ENCODE peak calls at places on chromosomes 5 and 9, in six cellular contexts. Z is NCI-H748 treated with DMSO at 0.1 percent for 48 hours; U is GM23248; K is effector memory CD4-positive, alpha-beta T cell; V is GM12891; L is left ventricle myocardium inferior. T is an unnamed sample.

GRCh38 chr5:139473565-139473964 is 2.8 kb downstream of the SMIM33 start:
- DNase-seq in V (no peak), L (no peak), U (peak; percentile 58), K (no peak), Z (no peak), T (no peak)

GRCh38 chr5:170289749-170290148 is 7.8 kb downstream of the LCP2 start:
- DNase-seq in V (no peak), K (no peak), Z (no peak), U (no peak), L (peak; percentile 63), T (no peak)

GRCh38 chr5:88140396-88140862 is 128.2 kb downstream of the TMEM161B start:
- DNase-seq in U (no peak), Z (no peak), K (no peak), V (no peak), L (no peak), T (no peak)

GRCh38 chr5:179914032-179914755 is 6.5 kb upstream of the TBC1D9B start:
- DNase-seq in K (no peak), Z (no peak), U (peak; percentile 81), V (no peak), L (no peak), T (no peak)

GRCh38 chr9:83457005-83457404 is 81.2 kb downstream of the FRMD3 start:
- DNase-seq in U (no peak), K (no peak), V (no peak), Z (no peak), L (no peak), T (no peak)

GRCh38 chr5:132839426-132840301 is 9.2 kb upstream of the SHROOM1 start:
- DNase-seq in Z (no peak), K (no peak), V (no peak), L (no peak), U (peak; percentile 77), T (no peak)

GRCh38 chr5:112643339-112643971 is 94.2 kb upstream of the APC start:
- DNase-seq in K (no peak), Z (no peak), L (no peak), V (no peak), U (no peak), T (no peak)

GRCh38 chr5:157918811-157919742 is 60.1 kb upstream of the CLINT1 start:
- DNase-seq in U (peak; percentile 14), V (no peak), Z (peak; percentile 49), L (no peak), K (no peak), T (no peak)

GRCh38 chr9:99721898-99722297 is 99.8 kb upstream of the NR4A3 start:
- DNase-seq in Z (no peak), V (no peak), U (no peak), K (no peak), L (no peak), T (no peak)

GRCh38 chr5:61687371-61687770 is 355.3 kb downstream of the ZSWIM6 start:
- DNase-seq in V (no peak), K (no peak), Z (no peak), L (no peak), U (no peak), T (no peak)

GRCh38 chr9:20208156-20208555 is 414.1 kb downstream of the MLLT3 start:
- DNase-seq in V (no peak), Z (no peak), K (no peak), L (no peak), U (no peak), T (no peak)

GRCh38 chr9:27460225-27461023 is 63.7 kb upstream of the IFNK start:
- DNase-seq in U (peak; percentile 34), K (no peak), L (no peak), V (peak; percentile 30), Z (no peak), T (no peak)

GRCh38 chr9:31467086-31467485 is 917.4 kb upstream of the ACO1 start:
- DNase-seq in V (no peak), K (no peak), Z (no peak), L (no peak), U (no peak), T (no peak)

GRCh38 chr9:114033397-114034103 is 44.5 kb downstream of the AMBP start:
- DNase-seq in U (no peak), Z (no peak), K (no peak), L (no peak), V (peak; percentile 42), T (peak; percentile 84)

GRCh38 chr5:5979761-5980570 is 398.4 kb downstream of the MED10 start:
- DNase-seq in L (no peak), U (no peak), V (no peak), K (no peak), Z (no peak), T (no peak)

GRCh38 chr9:69549310-69550202 is 122.6 kb downstream of the APBA1 start:
- DNase-seq in Z (peak; percentile 11), L (no peak), V (peak; percentile 19), U (peak; percentile 69), K (peak; percentile 6), T (no peak)

GRCh38 chr9:16436545-16436944 is 433.9 kb downstream of the BNC2 start:
- DNase-seq in Z (no peak), U (no peak), L (no peak), K (no peak), V (no peak), T (no peak)

GRCh38 chr5:72584466-72584865 is 77.3 kb upstream of the ZNF366 start:
- DNase-seq in V (no peak), U (peak; percentile 64), K (no peak), L (no peak), Z (no peak), T (no peak)

GRCh38 chr5:146731909-146732659 is 146.5 kb downstream of the PPP2R2B start:
- DNase-seq in Z (no peak), K (no peak), V (no peak), L (no peak), U (peak; percentile 84), T (no peak)

GRCh38 chr5:80284720-80285119 is 28.9 kb upstream of the SERINC5 start:
- DNase-seq in Z (no peak), V (no peak), U (no peak), L (no peak), K (no peak), T (no peak)

GRCh38 chr5:35987776-35988175 is 3.4 kb downstream of the UGT3A1 start:
- DNase-seq in K (no peak), V (no peak), Z (no peak), U (no peak), L (no peak), T (no peak)

GRCh38 chr5:32168460-32169033 is 5.6 kb downstream of the GOLPH3 start:
- DNase-seq in K (no peak), U (no peak), Z (no peak), V (no peak), L (no peak), T (no peak)

GRCh38 chr5:173233347-173234128 is 1.5 kb downstream of the NKX2-5 start:
- DNase-seq in V (no peak), Z (no peak), U (no peak), K (no peak), L (no peak), T (no peak)

GRCh38 chr9:34399729-34400128 is 23.0 kb upstream of the MYORG start:
- DNase-seq in L (no peak), K (no peak), Z (no peak), V (no peak), U (no peak), T (no peak)

GRCh38 chr5:42005561-42006153 is 80.6 kb downstream of the FBXO4 start:
- DNase-seq in V (no peak), L (no peak), K (no peak), Z (peak; percentile 33), U (peak; percentile 49), T (no peak)

GRCh38 chr5:497871-498509 is 26.3 kb downstream of the SLC9A3 start:
- DNase-seq in Z (no peak), V (no peak), K (no peak), L (no peak), U (no peak), T (no peak)

GRCh38 chr5:145797336-145797735 is 37.8 kb downstream of the PRELID2 start:
- DNase-seq in Z (no peak), L (no peak), U (peak; percentile 10), V (no peak), K (no peak), T (no peak)

GRCh38 chr9:29038332-29038731 is 1465.1 kb upstream of the C9orf72 start:
- DNase-seq in U (no peak), L (no peak), K (no peak), V (no peak), Z (no peak), T (no peak)

GRCh38 chr5:146338774-146339714 is at the start of gene POU4F3:
- DNase-seq in V (no peak), U (no peak), K (no peak), Z (no peak), L (no peak), T (no peak)

GRCh38 chr9:113807173-113808061 is 68.7 kb upstream of the ZNF618 start:
- DNase-seq in K (no peak), V (peak; percentile 32), U (peak; percentile 65), Z (peak; percentile 23), L (peak; percentile 22), T (peak; percentile 82)

GRCh38 chr5:124007675-124008398 is 495.9 kb downstream of the CSNK1G3 start:
- DNase-seq in Z (peak; percentile 33), L (no peak), U (peak; percentile 32), V (no peak), K (no peak), T (no peak)

T was measured in osteocyte.